ENCODE peak calls at places on chromosomes 13 and 19, in six cellular contexts. L is T-helper 2 cell; X is HCEC 1CT; G is activated CD8-positive, alpha-beta T cell treated with anti-CD3 and anti-CD28 coated beads for 36 hours; H is tibial nerve; V is AG08396. R is an unnamed sample.

GRCh38 chr13:43663474-43664090 is 123.2 kb downstream of the ENOX1 start:
- DNase-seq in G (no peak), X (peak; percentile 75), H (no peak), L (no peak), V (peak; percentile 7), R (no peak)

GRCh38 chr19:50334741-50335421 is 5.7 kb upstream of the KCNC3 start:
- DNase-seq in V (no peak), X (no peak), H (no peak), L (no peak), G (no peak), R (no peak)

GRCh38 chr19:40672573-40673299 is 17.7 kb downstream of the NUMBL start:
- DNase-seq in V (no peak), X (no peak), H (no peak), G (no peak), L (no peak), R (no peak)

GRCh38 chr19:17758528-17758927 is 7.3 kb downstream of the FCHO1 start:
- DNase-seq in V (no peak), L (no peak), G (no peak), X (no peak), H (no peak), R (no peak)

GRCh38 chr13:34189946-34190345 is 372.0 kb downstream of the RFC3 start:
- DNase-seq in H (no peak), L (no peak), G (no peak), X (no peak), V (no peak), R (no peak)

GRCh38 chr19:31214086-31214485 is 135.2 kb downstream of the TSHZ3 start:
- DNase-seq in H (peak; percentile 27), G (peak; percentile 97), X (peak; percentile 99), V (peak; percentile 92), L (peak; percentile 15), R (peak; percentile 87)

GRCh38 chr19:48206402-48207093 is 36.1 kb downstream of the ZSWIM9 start:
- DNase-seq in L (no peak), X (no peak), G (peak; percentile 19), H (no peak), V (no peak), R (no peak)

GRCh38 chr19:48819366-48819816 is 8.6 kb upstream of the BCAT2 start:
- DNase-seq in G (no peak), H (peak; percentile 96), V (peak; percentile 75), L (no peak), X (peak; percentile 82), R (no peak)

GRCh38 chr13:93847162-93847561 is 620.6 kb downstream of the GPC6 start:
- DNase-seq in H (no peak), V (peak; percentile 52), X (peak; percentile 89), L (no peak), G (peak; percentile 11), R (peak; percentile 6)

GRCh38 chr19:10238172-10238783 is 7.1 kb upstream of the S1PR2 start:
- DNase-seq in H (no peak), L (no peak), G (peak; percentile 32), X (peak; percentile 67), V (peak; percentile 70), R (no peak)

GRCh38 chr13:98778749-98779148 is 26.3 kb upstream of the SLC15A1 start:
- DNase-seq in G (no peak), V (no peak), H (no peak), X (no peak), L (no peak), R (no peak)

GRCh38 chr13:95296326-95296939 is 4.8 kb downstream of the ABCC4 start:
- DNase-seq in G (peak; percentile 34), X (peak; percentile 36), L (no peak), H (no peak), V (peak; percentile 32), R (peak; percentile 78)

GRCh38 chr13:43916828-43917227 is 37.1 kb downstream of the LACC1 start:
- DNase-seq in L (no peak), H (peak; percentile 21), G (no peak), X (no peak), V (no peak), R (no peak)

GRCh38 chr13:32940601-32941000 is 75.6 kb upstream of the KL start:
- DNase-seq in L (no peak), V (peak; percentile 43), G (no peak), X (peak; percentile 21), H (peak; percentile 6), R (peak; percentile 15)

GRCh38 chr13:33381906-33382305 is 96.4 kb upstream of the STARD13 start:
- DNase-seq in H (no peak), G (no peak), V (no peak), L (no peak), X (no peak), R (no peak)

GRCh38 chr19:6800991-6801396 is 28.5 kb downstream of the VAV1 start:
- DNase-seq in L (no peak), H (no peak), X (peak; percentile 59), V (peak; percentile 25), G (peak; percentile 38), R (no peak)